ENCODE peak calls at places on chromosomes 5 and 9, in seven cellular contexts. I is testis, K is dorsolateral prefrontal cortex, D is neural progenitor cell, U is K562, T is PC-3, H is tibial artery. L is an unnamed sample.

GRCh38 chr5:14086261-14086660 is 56.9 kb upstream of the TRIO start:
- DNase-seq in I (no peak), K (no peak), D (no peak), U (no peak), T (no peak), H (no peak), L (no peak)

GRCh38 chr5:57779383-57780223 is 297.0 kb upstream of the ACTBL2 start:
- DNase-seq in I (peak; percentile 57), K (no peak), D (peak; percentile 69), U (peak; percentile 10), T (peak; percentile 83), H (no peak), L (peak; percentile 42)

GRCh38 chr5:30994926-30995325 is 198.6 kb upstream of the CDH6 start:
- DNase-seq in I (no peak), K (no peak), D (no peak), U (no peak), T (no peak), H (no peak), L (no peak)

GRCh38 chr5:90289837-90290236 is 119.7 kb downstream of the CETN3 start:
- DNase-seq in I (no peak), K (no peak), D (no peak), U (no peak), T (no peak), H (no peak), L (no peak)

GRCh38 chr5:31492824-31493223 is 39.1 kb downstream of the DROSHA start:
- DNase-seq in I (no peak), K (no peak), D (no peak), U (no peak), T (no peak), H (no peak), L (no peak)

GRCh38 chr9:129356871-129357772 is 179.1 kb upstream of the IER5L start:
- DNase-seq in I (no peak), K (no peak), D (no peak), U (no peak), T (no peak), H (no peak), L (no peak)

GRCh38 chr5:177312649-177313181 is 1.0 kb upstream of the MXD3 start:
- DNase-seq in I (no peak), K (no peak), D (peak; percentile 73), U (peak; percentile 58), T (peak; percentile 81), H (no peak), L (no peak)

GRCh38 chr5:160272889-160273288 is 39.5 kb downstream of the CCNJL start:
- DNase-seq in I (no peak), K (no peak), D (no peak), U (no peak), T (no peak), H (no peak), L (no peak)

GRCh38 chr5:140317859-140318258 is 15.0 kb upstream of the PFDN1 start:
- DNase-seq in I (no peak), K (no peak), D (no peak), U (no peak), T (peak; percentile 81), H (no peak), L (no peak)

GRCh38 chr5:36202521-36202961 is 39.2 kb downstream of the NADK2 start:
- DNase-seq in I (no peak), K (no peak), D (no peak), U (no peak), T (peak; percentile 32), H (no peak), L (no peak)

GRCh38 chr9:3441197-3441816 is 84.5 kb downstream of the RFX3 start:
- DNase-seq in I (peak; percentile 51), K (no peak), D (peak; percentile 59), U (peak; percentile 10), T (peak; percentile 63), H (peak; percentile 32), L (peak; percentile 46)

GRCh38 chr5:109601736-109602135 is 88.0 kb upstream of the MAN2A1 start:
- DNase-seq in I (no peak), K (no peak), D (peak; percentile 22), U (no peak), T (no peak), H (no peak), L (no peak)

GRCh38 chr5:1265026-1265425 is 29.8 kb downstream of the TERT start:
- DNase-seq in I (no peak), K (no peak), D (no peak), U (no peak), T (no peak), H (no peak), L (no peak)

GRCh38 chr9:19470567-19470966 is 61.8 kb downstream of the ACER2 start:
- DNase-seq in I (no peak), K (no peak), D (no peak), U (no peak), T (no peak), H (no peak), L (no peak)

GRCh38 chr5:56003633-56004032 is 8.9 kb upstream of the IL6ST start:
- DNase-seq in I (no peak), K (no peak), D (no peak), U (no peak), T (no peak), H (no peak), L (no peak)

GRCh38 chr9:130927995-130928900 is 10.8 kb downstream of the FIBCD1 start:
- DNase-seq in I (no peak), K (no peak), D (no peak), U (peak; percentile 73), T (peak; percentile 92), H (no peak), L (no peak)

GRCh38 chr9:21994526-21994995 is at the start of gene CDKN2B-AS1:
- DNase-seq in I (peak; percentile 78), K (peak; percentile 63), D (peak; percentile 55), U (no peak), T (peak; percentile 78), H (peak; percentile 47), L (peak; percentile 85)

GRCh38 chr9:109109962-109110325 is 9.8 kb downstream of the TMEM245 start:
- DNase-seq in I (no peak), K (no peak), D (peak; percentile 18), U (no peak), T (no peak), H (no peak), L (no peak)

GRCh38 chr5:129820-130219 is 37.9 kb downstream of the PLEKHG4B start:
- DNase-seq in I (no peak), K (no peak), D (no peak), U (no peak), T (no peak), H (no peak), L (no peak)

GRCh38 chr9:117160254-117160653 is 254.6 kb downstream of the ASTN2 start:
- DNase-seq in I (no peak), K (no peak), D (peak; percentile 16), U (no peak), T (no peak), H (no peak), L (no peak)

GRCh38 chr9:91958179-91958578 is 8.2 kb upstream of the ROR2 start:
- DNase-seq in I (peak; percentile 59), K (no peak), D (no peak), U (no peak), T (no peak), H (peak; percentile 34), L (no peak)

GRCh38 chr9:83473488-83473971 is 64.7 kb downstream of the FRMD3 start:
- DNase-seq in I (no peak), K (no peak), D (no peak), U (no peak), T (peak; percentile 51), H (no peak), L (no peak)

GRCh38 chr5:127275641-127276193 is 14.9 kb upstream of the MEGF10 start:
- DNase-seq in I (no peak), K (no peak), D (no peak), U (no peak), T (no peak), H (no peak), L (no peak)

GRCh38 chr5:127281609-127282008 is 9.0 kb upstream of the MEGF10 start:
- DNase-seq in I (no peak), K (no peak), D (no peak), U (no peak), T (no peak), H (no peak), L (no peak)

GRCh38 chr5:127280494-127281220 is 9.9 kb upstream of the MEGF10 start:
- DNase-seq in I (no peak), K (no peak), D (peak; percentile 42), U (no peak), T (peak; percentile 9), H (no peak), L (no peak)
- TF ChIP-seq CTCF in I (no peak), K (no peak), D (no peak), U (no peak), T (peak; percentile 16), H (no peak), L (no peak)

DNA sequence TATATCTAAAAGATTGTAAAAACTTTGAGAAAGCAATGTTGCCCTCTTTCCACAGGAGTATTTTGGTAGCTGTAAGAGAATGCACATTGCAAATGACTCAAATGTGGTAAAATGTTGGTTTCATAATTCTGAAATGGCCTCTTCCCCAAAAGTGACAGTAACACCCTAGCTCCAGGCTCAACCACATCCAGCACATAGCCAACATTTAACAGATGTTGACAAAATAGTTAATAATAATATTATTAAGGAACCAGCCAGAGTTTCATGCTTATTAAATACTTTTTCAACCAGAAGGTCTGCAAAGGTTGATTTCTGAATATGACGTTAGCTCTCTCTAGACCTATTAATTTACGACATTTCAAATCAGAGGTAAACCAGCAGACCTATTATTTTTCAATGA is 1.3 kb downstream of the ANXA1 start:
- DNase-seq in I (no peak), K (no peak), D (no peak), U (no peak), T (peak; percentile 39), H (no peak), L (no peak)
- H3K27ac ChIP-seq in I (no peak overlapping the region), K (no peak overlapping the region), D (no peak overlapping the region), U (peak overlapping the region; percentile 90), T (peak overlapping the region; percentile 85), H (peak overlapping the region; percentile 79), L (no peak overlapping the region)

DNA sequence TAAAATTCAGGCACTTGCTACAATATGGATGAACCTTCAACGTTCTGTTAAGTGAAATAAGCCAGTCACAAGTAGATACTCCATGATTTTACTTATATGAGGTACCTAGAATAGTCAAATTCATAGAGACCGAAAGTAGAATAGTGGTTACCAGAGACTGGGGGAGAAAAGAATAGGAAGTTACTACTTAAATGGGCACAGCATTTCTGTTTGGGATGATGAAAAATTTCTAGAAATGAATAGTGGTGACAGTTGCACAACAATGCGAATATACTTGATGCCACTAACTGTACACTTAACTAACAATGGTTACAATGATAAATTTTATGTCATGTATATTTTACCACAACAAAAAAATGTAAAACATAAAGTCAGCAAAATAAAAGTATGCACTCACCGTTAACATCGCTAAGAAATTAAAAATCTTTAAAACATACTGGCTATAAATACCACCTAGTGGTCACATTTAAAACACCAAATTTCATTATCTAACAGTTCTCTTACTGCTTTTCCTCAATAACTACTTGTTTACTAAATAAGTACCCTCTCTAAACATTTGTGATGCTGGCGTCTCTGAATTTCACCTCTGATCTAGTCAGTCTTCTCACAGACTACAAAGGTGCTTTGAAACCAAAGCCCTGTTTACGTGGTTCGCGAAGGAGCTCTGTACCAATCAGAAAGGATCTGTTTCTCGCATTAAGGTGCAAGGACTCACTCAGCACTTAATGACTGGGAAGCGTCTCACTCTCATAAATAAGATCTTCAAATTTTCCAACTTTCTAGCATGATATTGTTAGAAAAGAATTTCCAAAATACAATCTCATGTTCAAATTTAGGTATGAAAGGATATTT is 22.7 kb downstream of the KIF3A start:
- DNase-seq in I (no peak), K (no peak), D (no peak), U (peak; percentile 22), T (peak; percentile 39), H (no peak), L (no peak)
- TF ChIP-seq CTCF in I (no peak), K (peak; percentile 38), D (peak; percentile 53), U (peak; percentile 39), T (peak; percentile 65), H (peak; percentile 47), L (no peak)

GRCh38 chr9:72554221-72554641 is 32.8 kb downstream of the TMC1 start:
- DNase-seq in I (no peak), K (no peak), D (no peak), U (no peak), T (peak; percentile 68), H (no peak), L (no peak)
- H3K27ac ChIP-seq in I (no peak overlapping the region), K (no peak overlapping the region), D (no peak overlapping the region), U (no peak overlapping the region), T (peak overlapping the region; percentile 40), H (peak overlapping the region; percentile 60), L (no peak overlapping the region)